ENCODE peak calls at places on chromosomes 13 and 19, in eight cellular contexts. A is mesenchymal stem cell; Y is heart left ventricle; D is Peyer's patch; U is WERI-Rb-1; W is right cardiac atrium; H is stomach; Q is naive thymus-derived CD4-positive, alpha-beta T cell. L is an unnamed sample.

GRCh38 chr13:58858870-58859371 is 1227.4 kb downstream of the PCDH17 start:
- DNase-seq in A (no peak), W (peak), U (no peak), Q (no peak), D (no peak), Y (no peak), H (no peak), L (no peak)

GRCh38 chr19:38044267-38045111 is 137.5 kb downstream of the SIPA1L3 start:
- DNase-seq in W (no peak), D (no peak), A (peak), H (no peak), Y (no peak), U (no peak), Q (no peak), L (no peak)

GRCh38 chr13:23950736-23951510 is 53.6 kb upstream of the C1QTNF9B start:
- DNase-seq in D (no peak), A (no peak), H (no peak), Y (no peak), U (no peak), W (no peak), Q (no peak), L (no peak)

GRCh38 chr13:82702513-82702912 is 1179.8 kb downstream of the SLITRK1 start:
- DNase-seq in U (no peak), A (no peak), Y (no peak), H (no peak), D (no peak), Q (no peak), W (no peak), L (no peak)

GRCh38 chr13:98664047-98664446 is 87.1 kb upstream of the STK24 start:
- DNase-seq in U (no peak), H (no peak), A (peak), Y (no peak), D (no peak), Q (no peak), W (no peak), L (no peak)

GRCh38 chr13:36891752-36892151 is 28.3 kb downstream of the SMAD9 start:
- DNase-seq in H (no peak), W (no peak), A (peak), D (no peak), U (no peak), Y (no peak), Q (no peak), L (no peak)

GRCh38 chr19:55066107-55066709 is 3.3 kb upstream of the RDH13 start:
- DNase-seq in Y (no peak), W (peak), D (no peak), H (no peak), U (no peak), Q (no peak), A (no peak), L (no peak)

GRCh38 chr13:23723463-23723862 is 153.3 kb downstream of the TNFRSF19 start:
- DNase-seq in Q (no peak), D (no peak), Y (no peak), H (no peak), W (no peak), A (peak), U (no peak), L (no peak)

GRCh38 chr13:44270153-44270552 is 103.5 kb upstream of the SERP2 start:
- DNase-seq in A (no peak), Q (no peak), U (no peak), Y (no peak), H (no peak), D (no peak), W (no peak), L (no peak)

GRCh38 chr19:57473646-57474045 is 3.7 kb downstream of the ZNF772 start:
- DNase-seq in A (no peak), H (no peak), D (no peak), Y (no peak), Q (no peak), U (no peak), W (no peak), L (no peak)

GRCh38 chr19:1236566-1236965 is 1.2 kb downstream of the CBARP start:
- DNase-seq in W (no peak), H (no peak), D (no peak), A (no peak), Q (no peak), Y (no peak), U (no peak), L (no peak)

GRCh38 chr13:24270639-24271131 is 38.7 kb upstream of the C1QTNF9 start:
- DNase-seq in Q (peak), Y (peak), A (peak), U (no peak), H (peak), W (peak), D (peak), L (peak)

DNA sequence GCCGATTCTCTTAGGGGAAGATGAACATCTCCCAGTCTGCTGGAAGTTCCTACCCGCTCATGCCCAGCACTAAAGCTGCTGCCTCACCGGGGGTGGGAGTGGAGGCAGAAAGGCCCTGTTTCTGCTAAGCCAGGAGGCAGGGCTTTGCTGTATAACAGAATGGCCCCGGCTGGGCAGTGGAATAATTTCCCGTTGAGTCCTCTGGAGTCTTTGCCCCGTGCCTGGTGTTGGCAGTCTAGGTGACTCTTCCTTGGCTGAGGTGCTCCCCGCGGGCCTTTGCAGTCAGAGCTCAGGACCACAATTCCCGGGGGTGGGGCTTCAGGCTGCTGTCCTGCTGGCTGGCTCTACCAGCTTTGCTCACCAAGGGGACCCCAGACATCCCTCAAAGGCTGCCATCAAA is 209.7 kb downstream of the TEX29 start:
- DNase-seq in Y (no peak), W (no peak), D (no peak), Q (no peak), U (no peak), H (no peak), A (no peak), L (no peak)
- H3K4me3 ChIP-seq in Y (no peak), W (no peak), D (no peak), Q (no peak), U (no peak), H (no peak), A (no peak), L (no peak)

DNA sequence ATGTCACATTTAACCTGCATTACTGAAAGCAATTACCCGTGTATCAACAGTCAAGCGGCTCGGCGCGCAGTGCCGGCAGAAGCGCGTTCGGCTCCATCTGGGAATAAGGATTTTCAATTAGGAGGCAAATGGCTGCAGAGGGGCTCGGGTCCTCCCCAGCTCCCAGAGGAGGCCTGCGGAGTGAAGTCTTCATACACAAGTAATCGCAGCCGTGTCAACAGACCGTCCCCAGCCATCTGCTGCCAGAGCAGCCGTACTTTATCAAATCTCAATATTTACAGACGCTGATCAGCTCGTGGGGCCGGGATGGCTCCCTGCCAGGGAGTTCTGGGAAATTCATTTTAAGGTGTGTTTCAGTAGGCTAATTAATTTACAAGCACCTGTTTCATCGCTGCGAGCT is 252.5 kb downstream of the TEX29 start:
- DNase-seq in D (peak), U (no peak), W (no peak), A (no peak), Y (no peak), H (peak), Q (no peak), L (no peak)
- H3K4me3 ChIP-seq in D (no peak), U (no peak), W (no peak), A (no peak), Y (no peak), H (no peak), Q (no peak), L (no peak)

DNA sequence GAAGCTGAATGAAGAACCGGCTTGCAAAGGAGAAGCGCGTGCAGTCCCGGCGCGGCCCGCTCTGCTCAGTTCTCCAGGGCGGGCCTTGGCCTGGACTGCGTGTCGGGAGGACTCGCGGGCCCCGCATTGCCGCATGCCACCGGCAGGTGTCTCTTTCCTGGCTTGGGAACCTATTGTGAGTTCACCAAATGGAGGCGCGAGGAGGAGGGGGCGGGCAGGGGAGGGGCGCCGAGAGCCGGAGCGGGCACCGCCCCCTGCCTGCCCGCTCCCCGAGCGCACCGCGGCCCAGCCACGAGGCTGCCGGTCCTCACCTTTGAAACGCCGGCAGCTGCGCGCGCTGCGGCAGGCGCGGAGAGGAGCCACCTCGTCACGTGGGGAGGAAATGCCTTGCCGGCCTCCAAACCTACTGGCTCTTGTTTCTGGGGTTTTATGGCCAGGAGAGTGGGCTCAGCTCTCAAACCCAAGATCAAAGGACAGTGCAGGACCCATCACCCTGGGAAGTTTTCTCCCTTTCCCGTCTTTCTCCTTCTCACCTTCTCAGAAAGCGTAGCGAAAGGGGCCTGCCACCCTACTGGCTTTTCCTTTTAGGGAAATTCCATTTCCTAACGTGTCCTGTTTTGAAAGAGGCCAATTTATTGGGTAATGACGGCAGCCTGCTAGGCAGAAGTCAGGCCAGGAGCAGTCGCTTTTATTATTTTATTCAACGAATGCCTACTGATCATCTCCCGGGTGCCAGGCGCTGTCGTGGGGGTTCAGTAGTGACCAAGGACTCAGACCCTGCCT is 13.8 kb upstream of the UBE2L5 start:
- DNase-seq in U (no peak), A (peak), H (peak), Y (peak), W (peak), Q (peak), D (peak), L (peak)
- H3K4me3 ChIP-seq in U (no peak), A (peak), H (peak), Y (peak), W (peak), Q (peak), D (peak), L (peak)

GRCh38 chr19:49518033-49518432 is 5.6 kb downstream of the FCGRT start:
- DNase-seq in Y (no peak), Q (no peak), U (no peak), D (no peak), A (no peak), W (no peak), H (no peak), L (no peak)

GRCh38 chr19:49512970-49513745 is 697 bp downstream of the FCGRT start:
- DNase-seq in Y (peak), W (peak), D (peak), Q (no peak), A (peak), H (peak), U (peak), L (no peak)

GRCh38 chr19:49515767-49516166 is 3.3 kb downstream of the FCGRT start:
- DNase-seq in W (peak), H (no peak), Y (peak), U (no peak), Q (no peak), A (peak), D (peak), L (no peak)

GRCh38 chr19:49514151-49514550 is 1.7 kb downstream of the FCGRT start:
- DNase-seq in D (no peak), U (no peak), H (peak), Y (no peak), Q (no peak), W (peak), A (no peak), L (no peak)

DNA sequence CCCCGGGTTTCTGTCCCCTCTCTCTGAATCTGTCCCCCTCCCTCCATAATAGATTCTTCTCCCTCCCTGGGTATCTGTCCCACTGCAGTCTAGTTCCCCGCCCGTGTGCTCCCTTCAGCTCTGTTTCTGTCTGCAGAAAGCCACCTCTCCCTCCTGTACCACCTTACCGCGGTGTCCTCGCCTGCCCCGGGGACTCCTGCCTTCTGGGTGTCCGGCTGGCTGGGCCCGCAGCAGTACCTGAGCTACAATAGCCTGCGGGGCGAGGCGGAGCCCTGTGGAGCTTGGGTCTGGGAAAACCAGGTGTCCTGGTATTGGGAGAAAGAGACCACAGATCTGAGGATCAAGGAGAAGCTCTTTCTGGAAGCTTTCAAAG is 1.3 kb downstream of the FCGRT start:
- DNase-seq in D (no peak), Q (no peak), A (no peak), W (peak), U (no peak), H (no peak), Y (no peak), L (no peak)
- H3K4me3 ChIP-seq in D (peak), Q (peak), A (peak), W (peak), U (peak), H (peak), Y (peak), L (no peak)

GRCh38 chr13:99895428-99895998 is 76.1 kb downstream of the ZIC5 start:
- DNase-seq in H (no peak), Y (no peak), U (no peak), Q (no peak), D (no peak), W (no peak), A (peak), L (no peak)
- H3K4me3 ChIP-seq in H (peak), Y (peak), U (no peak), Q (peak), D (peak), W (peak), A (peak), L (no peak)